ENCODE peak calls at places on chromosomes 2 and 18, in six cellular contexts. Y, L, O, P, J and M are unnamed samples.

GRCh38 chr2:190716176-190716807 is 67.4 kb downstream of the NAB1 start:
- DNase-seq in L (no peak), P (no peak), J (no peak), Y (no peak), O (no peak), M (no peak)

GRCh38 chr18:2337552-2338141 is 233.7 kb downstream of the METTL4 start:
- DNase-seq in Y (peak), P (peak), J (peak), L (peak), O (peak), M (no peak)

GRCh38 chr18:79796531-79797390 is 977 bp upstream of the KCNG2 start:
- DNase-seq in J (no peak), O (peak), L (peak), Y (peak), P (no peak), M (no peak)

GRCh38 chr2:26033270-26033768 is 565 bp upstream of the RAB10 start:
- DNase-seq in J (peak), O (peak), L (no peak), Y (peak), P (peak), M (peak)

GRCh38 chr18:3367491-3368091 is 82.4 kb upstream of the TGIF1 start:
- DNase-seq in P (no peak), Y (no peak), L (no peak), O (peak), J (no peak), M (no peak)

GRCh38 chr18:36589857-36590543 is 238.8 kb downstream of the TPGS2 start:
- DNase-seq in Y (no peak), J (no peak), L (no peak), O (peak), P (no peak), M (peak)

GRCh38 chr18:26133652-26134051 is at the start of gene PSMA8:
- DNase-seq in J (peak), P (no peak), Y (peak), L (peak), O (no peak), M (no peak)

GRCh38 chr2:200705305-200705985 is 106.3 kb upstream of the BZW1 start:
- DNase-seq in Y (no peak), J (no peak), O (no peak), L (no peak), P (no peak), M (no peak)

GRCh38 chr2:59032469-59032868 is 791.3 kb upstream of the FANCL start:
- DNase-seq in P (no peak), J (no peak), Y (no peak), O (no peak), L (no peak), M (no peak)

GRCh38 chr2:54631755-54632154 is 91.7 kb upstream of the EML6 start:
- DNase-seq in Y (no peak), J (no peak), P (no peak), O (no peak), L (no peak), M (no peak)

GRCh38 chr2:157587576-157587975 is 41.1 kb downstream of the ACVR1C start:
- DNase-seq in O (no peak), Y (no peak), L (no peak), P (no peak), J (no peak), M (no peak)

GRCh38 chr2:28544405-28544914 is 48.6 kb downstream of the PLB1 start:
- DNase-seq in P (peak), L (no peak), Y (no peak), O (no peak), J (peak), M (no peak)

GRCh38 chr2:175431054-175431780 is 249.7 kb upstream of the ATP5MC3 start:
- DNase-seq in J (no peak), O (no peak), P (no peak), L (no peak), Y (no peak), M (no peak)

GRCh38 chr18:54983041-54983686 is 23.9 kb upstream of the CCDC68 start:
- DNase-seq in J (peak), L (peak), P (no peak), Y (no peak), O (peak), M (no peak)

GRCh38 chr2:202376460-202377307 is 557 bp downstream of the BMPR2 start:
- DNase-seq in J (peak), O (peak), P (peak), L (peak), Y (peak), M (no peak)

GRCh38 chr18:78742346-78742745 is 237.3 kb upstream of the SALL3 start:
- DNase-seq in L (no peak), Y (no peak), P (no peak), O (no peak), J (no peak), M (no peak)

GRCh38 chr2:228599781-228600180 is 418.3 kb upstream of the SPHKAP start:
- DNase-seq in J (no peak), Y (no peak), P (no peak), L (no peak), O (peak), M (no peak)

GRCh38 chr2:147636238-147636887 is 208.5 kb upstream of the ACVR2A start:
- DNase-seq in O (peak), L (no peak), J (no peak), Y (no peak), P (no peak), M (no peak)

GRCh38 chr2:75361486-75361885 is 162.2 kb upstream of the TACR1 start:
- DNase-seq in O (no peak), J (peak), L (no peak), Y (no peak), P (no peak), M (no peak)

GRCh38 chr2:13605266-13605665 is 888.5 kb downstream of the TRIB2 start:
- DNase-seq in J (no peak), Y (no peak), O (no peak), P (no peak), L (no peak), M (no peak)

GRCh38 chr2:44010266-44010665 is 14.5 kb upstream of the LRPPRC start:
- DNase-seq in P (no peak), L (no peak), J (no peak), Y (no peak), O (no peak), M (no peak)

GRCh38 chr2:201707142-201707541 is 8.7 kb upstream of the MPP4 start:
- DNase-seq in J (no peak), P (no peak), Y (no peak), O (no peak), L (no peak), M (no peak)

GRCh38 chr2:81551040-81551634 is 1246.6 kb upstream of the LRRTM1 start:
- DNase-seq in J (no peak), O (no peak), L (no peak), P (no peak), Y (no peak), M (no peak)

GRCh38 chr2:159091981-159092380 is 123.5 kb downstream of the TANC1 start:
- DNase-seq in O (peak), L (no peak), Y (no peak), P (peak), J (peak), M (no peak)

GRCh38 chr2:72198532-72199241 is 51.0 kb upstream of the CYP26B1 start:
- DNase-seq in P (no peak), Y (no peak), O (peak), L (no peak), J (peak), M (peak)

GRCh38 chr18:59228361-59228760 is 8.4 kb downstream of the GRP start:
- DNase-seq in P (no peak), J (no peak), O (peak), L (no peak), Y (no peak), M (peak)

GRCh38 chr2:38076710-38077430 is 919 bp upstream of the CYP1B1 start:
- DNase-seq in P (peak), L (peak), O (peak), J (no peak), Y (peak), M (no peak)

GRCh38 chr2:241818229-241818942 is 9.4 kb downstream of the NEU4 start:
- DNase-seq in J (no peak), Y (no peak), P (no peak), L (no peak), O (no peak), M (no peak)

GRCh38 chr2:31216734-31217133 is 581 bp downstream of the CAPN14 start:
- DNase-seq in L (no peak), Y (no peak), J (no peak), O (no peak), P (no peak), M (no peak)

GRCh38 chr18:9765505-9765904 is 57.4 kb downstream of the RAB31 start:
- DNase-seq in Y (no peak), O (no peak), J (no peak), L (no peak), P (no peak), M (peak)

GRCh38 chr2:37376421-37377186 is 32.2 kb downstream of the QPCT start:
- DNase-seq in L (no peak), O (peak), Y (no peak), P (no peak), J (no peak), M (peak)

GRCh38 chr18:12657849-12658829 is at the start of gene SPIRE1:
- DNase-seq in P (peak), J (peak), Y (peak), O (peak), L (peak), M (no peak)

GRCh38 chr2:192035731-192036442 is 158.8 kb downstream of the TMEFF2 start:
- DNase-seq in J (no peak), O (peak), P (no peak), Y (no peak), L (no peak), M (no peak)

GRCh38 chr2:119429225-119430000 is 2.2 kb upstream of the TMEM37 start:
- DNase-seq in L (no peak), P (no peak), Y (no peak), O (peak), J (no peak), M (no peak)

GRCh38 chr2:187310696-187311095 is 137.4 kb downstream of the CALCRL start:
- DNase-seq in Y (no peak), P (no peak), J (peak), O (peak), L (no peak), M (no peak)

GRCh38 chr2:1690056-1690775 is 54.1 kb downstream of the PXDN start:
- DNase-seq in P (no peak), Y (no peak), J (no peak), O (no peak), L (no peak), M (no peak)

GRCh38 chr2:40168546-40168945 is 283.3 kb downstream of the SLC8A1 start:
- DNase-seq in J (no peak), L (no peak), P (no peak), Y (no peak), O (peak), M (no peak)

DNA sequence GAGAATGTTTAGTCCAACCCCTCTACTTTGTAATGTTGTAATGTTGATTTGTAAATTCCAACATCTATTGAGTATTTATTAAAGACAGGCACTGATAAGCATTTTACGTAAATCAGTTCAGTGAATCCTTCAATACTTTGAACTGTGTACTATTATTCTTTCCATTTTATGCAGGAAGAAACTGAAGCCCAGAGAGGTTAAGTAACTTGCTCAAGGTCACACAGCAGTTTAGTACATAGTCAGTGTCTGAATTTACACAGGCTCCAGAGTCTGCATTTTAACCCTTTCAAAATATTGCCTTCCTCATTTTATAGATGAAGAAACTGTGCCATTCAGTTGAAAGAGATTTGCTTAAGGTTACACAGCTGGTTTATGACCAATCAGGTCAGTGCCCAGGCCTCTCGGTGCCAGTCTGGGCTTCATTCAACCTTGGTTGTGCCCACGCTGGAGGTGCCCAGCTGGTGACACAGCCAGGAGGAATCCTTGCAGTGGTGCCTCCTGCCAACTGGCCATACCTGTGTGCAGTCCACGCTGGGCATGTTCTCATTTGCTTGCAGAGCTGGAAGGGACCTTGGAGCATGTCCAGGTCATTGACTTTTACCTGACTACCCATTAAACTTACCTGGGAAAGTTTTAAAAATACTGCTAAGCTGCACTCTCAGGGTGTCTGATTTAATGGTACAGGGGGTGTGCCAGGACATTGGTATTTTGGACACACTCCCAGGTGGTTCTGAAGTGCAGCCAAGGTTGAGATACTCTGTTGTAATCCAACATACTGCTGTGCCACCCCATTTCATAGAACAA is 74.3 kb upstream of the CYRIA start:
- DNase-seq in L (no peak), P (no peak), O (no peak), J (no peak), Y (peak), M (no peak)
- H3K27ac ChIP-seq in L (no peak), P (no peak), O (no peak), J (no peak), Y (peak), M (no peak)

DNA sequence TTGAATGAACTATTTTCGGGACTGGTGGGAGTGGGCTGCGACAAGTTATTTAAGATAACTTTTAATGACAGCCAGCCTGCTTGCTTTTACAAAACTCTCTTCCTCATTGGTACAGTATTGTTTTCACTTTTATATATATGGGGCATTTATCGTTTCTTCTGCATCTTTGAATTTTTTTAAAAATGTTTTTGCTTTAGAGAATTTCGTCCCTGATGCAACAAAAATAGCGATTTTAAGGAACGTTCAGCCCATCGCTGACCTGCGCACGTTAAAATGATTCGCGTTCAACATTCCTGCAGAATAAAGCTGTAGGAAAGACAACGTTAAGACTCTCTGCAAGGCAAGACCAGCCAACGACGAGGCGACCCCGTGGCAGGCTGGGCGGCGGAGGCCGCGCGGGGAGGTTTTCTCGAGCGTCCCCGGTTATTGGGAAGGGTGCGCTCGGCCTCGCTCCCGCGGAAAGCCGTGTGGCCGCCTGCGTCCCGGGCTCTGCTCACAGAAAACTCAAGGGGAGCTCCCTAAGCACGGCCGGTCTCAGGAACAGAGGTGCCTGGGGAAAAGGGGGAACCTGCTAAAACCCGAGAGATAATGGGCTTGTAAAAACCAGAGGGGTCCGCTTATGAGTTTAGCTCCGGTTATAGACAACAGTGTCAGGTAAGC is 3.0 kb downstream of the PAX8 start:
- DNase-seq in P (no peak), O (no peak), Y (no peak), J (no peak), L (no peak), M (no peak)
- H3K4me3 ChIP-seq in P (no peak), O (no peak), Y (no peak), J (no peak), L (no peak), M (no peak)

DNA sequence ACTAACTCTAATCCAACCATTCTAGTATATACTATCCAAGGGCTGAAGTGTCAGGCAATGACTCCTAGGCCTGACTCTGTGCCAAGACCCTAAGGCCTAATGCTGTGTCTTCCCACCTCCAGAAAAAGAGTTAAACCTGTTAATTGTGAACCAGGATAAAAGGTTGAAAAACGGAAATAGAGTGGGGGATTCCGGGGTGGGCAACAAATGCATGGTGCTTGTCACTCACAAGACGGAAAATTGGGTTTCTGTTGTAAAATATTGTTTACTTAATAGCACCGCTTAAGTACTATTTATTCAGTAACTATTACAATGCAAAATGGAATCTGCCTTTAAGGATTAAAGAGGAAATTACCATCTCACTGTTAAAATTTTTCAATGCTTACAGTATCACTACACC is 3.2 kb downstream of the STK17B start:
- DNase-seq in J (peak), Y (no peak), L (no peak), P (no peak), O (peak), M (no peak)
- H3K27ac ChIP-seq in J (peak), Y (no peak), L (peak), P (no peak), O (no peak), M (no peak)

DNA sequence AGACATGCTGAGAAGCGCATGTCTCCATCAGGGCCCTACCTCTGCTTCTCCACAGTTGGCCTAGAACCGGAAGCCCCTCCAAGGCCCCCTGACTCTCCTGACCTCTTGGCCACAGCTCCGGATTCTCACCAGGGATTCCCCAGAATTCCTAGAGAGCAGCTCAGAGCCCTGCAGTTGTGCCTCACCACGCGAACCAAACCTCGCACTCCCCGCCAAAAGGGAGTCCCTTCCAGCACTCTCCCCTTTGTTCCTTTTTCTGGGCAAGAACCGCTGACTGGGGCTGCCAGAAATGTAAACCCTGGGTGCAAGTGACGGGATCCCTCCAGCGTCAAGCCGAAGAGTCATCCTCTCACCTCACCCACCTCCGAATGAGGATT is 36.7 kb downstream of the AFF3 start:
- DNase-seq in P (no peak), O (no peak), L (no peak), Y (no peak), J (no peak), M (peak)
- H3K4me3 ChIP-seq in P (peak), O (peak), L (peak), Y (no peak), J (no peak), M (peak)